ENCODE peak calls at places on chromosomes 1 and 21, in four cellular contexts. U, B, M and F are unnamed samples.
A peak's percentile ranks its signal among the peaks of the same experiment; 100 is the strongest.

GRCh38 chr1:72229893-72230292 is 52.4 kb downstream of the NEGR1 start:
- DNase-seq in U (no peak), B (no peak), M (peak; percentile 3), F (no peak)

GRCh38 chr1:178951600-178951999 is 74.1 kb upstream of the FAM20B start:
- DNase-seq in U (no peak), B (no peak), M (no peak), F (no peak)

GRCh38 chr1:23779826-23780371 is 1.7 kb downstream of the PITHD1 start:
- DNase-seq in U (peak; percentile 66), B (no peak), M (peak; percentile 27), F (no peak)

GRCh38 chr1:3850857-3851256 is 6.2 kb downstream of the CEP104 start:
- DNase-seq in U (no peak), B (no peak), M (no peak), F (no peak)

GRCh38 chr1:117534995-117535467 is 70.8 kb upstream of the TENT5C start:
- DNase-seq in U (peak; percentile 83), B (peak; percentile 8), M (peak; percentile 30), F (peak; percentile 62)

GRCh38 chr1:30452925-30453324 is 270.5 kb downstream of the MATN1 start:
- DNase-seq in U (no peak), B (no peak), M (no peak), F (no peak)

GRCh38 chr21:17501107-17502006 is 11.5 kb upstream of the CXADR start:
- DNase-seq in U (no peak), B (no peak), M (no peak), F (no peak)

GRCh38 chr1:47388548-47389238 is 27.4 kb upstream of the FOXE3 start:
- DNase-seq in U (peak; percentile 83), B (peak; percentile 17), M (no peak), F (peak; percentile 73)

GRCh38 chr1:39711359-39712340 is 20.4 kb upstream of the HPCAL4 start:
- DNase-seq in U (peak; percentile 60), B (no peak), M (no peak), F (peak; percentile 56)

GRCh38 chr1:15196069-15196468 is 42.5 kb downstream of the TMEM51 start:
- DNase-seq in U (no peak), B (no peak), M (no peak), F (no peak)

GRCh38 chr21:45724345-45724961 is 80.9 kb downstream of the PCBP3 start:
- DNase-seq in U (no peak), B (no peak), M (no peak), F (no peak)

GRCh38 chr1:52454779-52455178 is 50.4 kb downstream of the PRPF38A start:
- DNase-seq in U (no peak), B (no peak), M (no peak), F (no peak)

GRCh38 chr1:47755368-47755990 is 241.7 kb downstream of the TRABD2B start:
- DNase-seq in U (no peak), B (peak; percentile 25), M (no peak), F (no peak)

GRCh38 chr1:204971700-204972336 is 71.2 kb upstream of the CNTN2 start:
- DNase-seq in U (peak; percentile 69), B (no peak), M (peak; percentile 50), F (peak; percentile 62)

GRCh38 chr1:218711884-218712674 is 366.9 kb downstream of the TGFB2 start:
- DNase-seq in U (peak; percentile 34), B (no peak), M (no peak), F (no peak)